ENCODE peak calls at places on chromosomes 3 and 15, in seven cellular contexts. Q is vagina, C is lower leg skin, I is body of pancreas, A is erythroblast, R is sigmoid colon, T is GM12891. G is an unnamed sample.

GRCh38 chr3:112582242-112582874 is 20.5 kb downstream of the SLC35A5 start:
- DNase-seq in Q (no peak), C (no peak), I (peak; percentile 12), A (peak; percentile 50), R (no peak), T (no peak), G (no peak)

GRCh38 chr3:129602730-129603560 is 3.5 kb downstream of the PLXND1 start:
- DNase-seq in Q (no peak), C (peak; percentile 74), I (peak; percentile 83), A (no peak), R (peak; percentile 91), T (no peak), G (peak; percentile 98)

GRCh38 chr15:63950911-63951481 is 95.3 kb downstream of the DAPK2 start:
- DNase-seq in Q (no peak), C (no peak), I (no peak), A (no peak), R (no peak), T (no peak), G (peak; percentile 18)

GRCh38 chr3:87225659-87226058 is 1.4 kb upstream of the CHMP2B start:
- DNase-seq in Q (no peak), C (no peak), I (peak; percentile 28), A (no peak), R (peak; percentile 76), T (no peak), G (no peak)

GRCh38 chr3:181713300-181713647 is 1.5 kb downstream of the SOX2 start:
- DNase-seq in Q (no peak), C (no peak), I (no peak), A (no peak), R (no peak), T (no peak), G (no peak)

GRCh38 chr3:112097378-112097777 is 11.2 kb downstream of the C3orf52 start:
- DNase-seq in Q (no peak), C (peak; percentile 76), I (peak; percentile 92), A (no peak), R (no peak), T (no peak), G (peak; percentile 54)

GRCh38 chr15:33068531-33068990 is 126.0 kb downstream of the FMN1 start:
- DNase-seq in Q (no peak), C (peak; percentile 61), I (peak; percentile 78), A (no peak), R (no peak), T (no peak), G (peak; percentile 57)

GRCh38 chr3:38662544-38662943 is 13.1 kb upstream of the SCN5A start:
- DNase-seq in Q (no peak), C (no peak), I (no peak), A (peak; percentile 7), R (no peak), T (no peak), G (no peak)

GRCh38 chr3:23455775-23456174 is 252.6 kb downstream of the UBE2E2 start:
- DNase-seq in Q (no peak), C (no peak), I (no peak), A (no peak), R (no peak), T (no peak), G (no peak)

GRCh38 chr3:128348805-128349531 is 117.7 kb downstream of the DNAJB8 start:
- DNase-seq in Q (no peak), C (no peak), I (peak; percentile 49), A (no peak), R (peak; percentile 44), T (peak; percentile 47), G (no peak)

GRCh38 chr15:43958894-43959330 is 132.1 kb downstream of the WDR76 start:
- DNase-seq in Q (no peak), C (no peak), I (no peak), A (no peak), R (no peak), T (no peak), G (no peak)

GRCh38 chr3:14391033-14391432 is 11.4 kb upstream of the SLC6A6 start:
- DNase-seq in Q (no peak), C (peak; percentile 49), I (peak; percentile 68), A (no peak), R (peak; percentile 80), T (no peak), G (peak; percentile 56)

GRCh38 chr3:78632925-78633324 is 1134.9 kb downstream of the ROBO1 start:
- DNase-seq in Q (no peak), C (no peak), I (no peak), A (no peak), R (no peak), T (no peak), G (no peak)

GRCh38 chr3:47783673-47784072 is 2.0 kb upstream of the SMARCC1 start:
- DNase-seq in Q (no peak), C (no peak), I (no peak), A (no peak), R (no peak), T (no peak), G (no peak)

GRCh38 chr3:41705893-41706292 is 256.0 kb downstream of the ULK4 start:
- DNase-seq in Q (no peak), C (no peak), I (no peak), A (no peak), R (no peak), T (no peak), G (no peak)

GRCh38 chr15:48592929-48593328 is 52.6 kb downstream of the FBN1 start:
- DNase-seq in Q (no peak), C (no peak), I (no peak), A (no peak), R (no peak), T (no peak), G (no peak)

GRCh38 chr15:48596415-48596814 is 49.1 kb downstream of the FBN1 start:
- DNase-seq in Q (no peak), C (no peak), I (no peak), A (no peak), R (no peak), T (no peak), G (no peak)

GRCh38 chr15:48592221-48592731 is 53.2 kb downstream of the FBN1 start:
- DNase-seq in Q (no peak), C (no peak), I (no peak), A (peak; percentile 81), R (no peak), T (no peak), G (no peak)

GRCh38 chr15:48596841-48597240 is 48.7 kb downstream of the FBN1 start:
- DNase-seq in Q (no peak), C (no peak), I (no peak), A (no peak), R (no peak), T (no peak), G (no peak)

GRCh38 chr15:48595988-48596387 is 49.5 kb downstream of the FBN1 start:
- DNase-seq in Q (no peak), C (no peak), I (no peak), A (no peak), R (no peak), T (no peak), G (no peak)
- TF ChIP-seq POLR2A in Q (no peak), C (no peak), I (no peak), A (no peak), R (no peak), T (no peak), G (no peak)

GRCh38 chr3:4816718-4817117 is 162.5 kb upstream of the BHLHE40 start:
- DNase-seq in Q (no peak), C (no peak), I (no peak), A (no peak), R (no peak), T (no peak), G (no peak)

GRCh38 chr3:4816306-4816705 is 162.9 kb upstream of the BHLHE40 start:
- DNase-seq in Q (no peak), C (no peak), I (no peak), A (no peak), R (no peak), T (no peak), G (no peak)

GRCh38 chr3:4813855-4814254 is 165.4 kb upstream of the BHLHE40 start:
- DNase-seq in Q (no peak), C (no peak), I (no peak), A (no peak), R (no peak), T (no peak), G (no peak)

GRCh38 chr3:4814302-4814903 is 164.8 kb upstream of the BHLHE40 start:
- DNase-seq in Q (no peak), C (peak; percentile 56), I (peak; percentile 26), A (peak; percentile 51), R (no peak), T (no peak), G (peak; percentile 54)

DNA sequence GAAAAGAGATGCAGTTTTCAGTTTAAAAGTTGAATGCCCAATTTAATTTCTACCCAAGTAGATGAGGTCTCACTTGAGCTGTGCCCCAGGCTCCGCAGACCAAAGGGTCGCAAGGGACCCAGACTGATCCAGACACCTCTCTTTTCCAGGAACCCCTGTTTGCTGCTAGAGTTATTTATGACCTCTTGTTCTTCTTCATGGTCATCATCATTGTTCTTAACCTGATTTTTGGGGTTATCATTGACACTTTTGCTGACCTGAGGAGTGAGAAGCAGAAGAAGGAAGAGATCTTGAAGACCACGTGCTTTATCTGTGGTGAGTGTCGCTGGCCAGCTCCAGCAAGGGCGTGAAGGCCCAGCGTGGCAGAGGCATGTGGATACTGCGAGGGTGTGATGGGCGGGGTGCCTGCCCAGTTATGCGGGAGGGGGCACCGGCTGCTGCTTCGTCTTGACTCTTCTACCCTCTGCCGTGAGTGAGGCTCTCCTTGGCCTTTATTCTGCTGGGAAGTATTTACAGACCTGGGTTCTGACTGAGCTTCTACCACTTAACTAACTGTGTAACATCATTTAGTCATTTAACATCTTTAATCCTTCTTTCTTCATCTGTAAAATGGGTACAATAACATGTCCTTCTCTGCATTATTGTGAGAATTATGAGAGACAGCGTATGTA is 164.2 kb upstream of the BHLHE40 start:
- DNase-seq in Q (no peak), C (no peak), I (no peak), A (no peak), R (no peak), T (no peak), G (no peak)
- TF ChIP-seq POLR2A in Q (no peak), C (no peak), I (no peak), A (no peak), R (no peak), T (no peak), G (no peak)

DNA sequence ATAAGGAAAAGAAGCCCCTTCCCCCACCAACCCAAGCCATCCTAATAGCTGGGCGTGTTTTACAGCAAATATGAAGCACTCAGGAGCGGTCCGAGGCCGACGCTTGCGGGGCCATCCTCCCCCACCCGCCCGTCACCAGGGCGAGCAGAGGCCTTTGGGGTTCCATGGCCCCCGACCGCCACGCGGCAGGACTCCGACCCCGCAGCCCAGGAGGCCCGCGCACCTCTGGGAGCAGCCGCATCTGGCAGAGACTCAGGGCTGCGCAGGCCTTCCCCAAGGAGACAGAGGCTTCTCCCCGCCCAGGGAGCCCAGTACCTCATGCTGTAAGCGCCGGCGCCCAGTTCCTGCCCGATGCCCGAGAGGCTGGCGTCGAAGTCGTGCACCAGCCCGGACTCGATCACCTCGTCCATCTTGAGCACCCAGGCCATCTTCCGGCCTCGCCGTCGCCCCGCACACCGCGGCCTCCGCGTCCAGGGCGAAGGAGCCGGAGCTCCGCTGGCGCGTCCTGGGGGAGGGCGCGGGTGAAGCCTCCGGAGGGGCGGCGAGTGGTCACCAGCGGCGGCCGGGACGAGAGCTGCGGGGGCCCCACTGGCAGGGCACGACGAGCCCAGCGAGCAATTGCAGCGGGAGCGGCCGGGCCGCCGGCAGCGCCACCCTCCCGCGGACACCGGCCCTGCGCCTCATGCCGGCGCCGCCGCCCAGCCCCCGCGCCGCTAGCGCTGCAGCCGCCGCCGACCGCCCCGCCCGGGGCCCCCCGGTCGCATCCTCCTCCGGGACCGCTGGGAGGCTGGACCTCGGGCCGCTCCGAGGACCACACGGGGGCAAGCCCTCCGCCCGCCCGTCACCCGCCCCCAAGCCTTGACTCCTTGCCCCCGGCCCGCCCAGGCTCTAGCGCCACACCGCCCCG is 531 bp downstream of the UBP1 start:
- DNase-seq in Q (peak; percentile 86), C (peak; percentile 34), I (peak; percentile 61), A (peak; percentile 76), R (peak; percentile 82), T (peak; percentile 16), G (no peak)
- TF ChIP-seq POLR2A in Q (no peak), C (no peak), I (peak; percentile 71), A (no peak), R (no peak), T (peak; percentile 71), G (no peak)

GRCh38 chr3:108863799-108864135 is 41.2 kb downstream of the TRAT1 start:
- DNase-seq in Q (no peak), C (no peak), I (no peak), A (no peak), R (no peak), T (no peak), G (no peak)
- TF ChIP-seq POLR2A in Q (no peak), C (no peak), I (no peak), A (no peak), R (no peak), T (no peak), G (no peak)